ENCODE peak calls at places on chromosomes 6 and 20, in four cellular contexts. F is A549; G is CD4-positive, alpha-beta T cell; J is GM10248. D is an unnamed sample.
A peak's percentile ranks its signal among the peaks of the same experiment; 100 is the strongest.

GRCh38 chr6:57190140-57190539 is 18.0 kb downstream of the BAG2 start:
- DNase-seq in F (no peak), G (no peak), J (no peak), D (peak; percentile 57)

GRCh38 chr6:38488876-38489275 is 150.9 kb downstream of the BTBD9 start:
- DNase-seq in F (no peak), G (no peak), J (no peak), D (no peak)

GRCh38 chr6:169959129-169960002 is 207.9 kb downstream of the ERMARD start:
- DNase-seq in F (no peak), G (peak; percentile 71), J (no peak), D (no peak)

GRCh38 chr6:46888031-46888430 is 33.7 kb downstream of the ADGRF5 start:
- DNase-seq in F (no peak), G (no peak), J (no peak), D (peak; percentile 11)

GRCh38 chr6:132063738-132064137 is 112.6 kb upstream of the CCN2 start:
- DNase-seq in F (peak; percentile 17), G (no peak), J (no peak), D (peak; percentile 88)

GRCh38 chr6:113586413-113586812 is 270.7 kb upstream of the MARCKS start:
- DNase-seq in F (no peak), G (no peak), J (no peak), D (peak; percentile 52)

GRCh38 chr6:113385020-113385431 is 472.1 kb upstream of the MARCKS start:
- DNase-seq in F (no peak), G (no peak), J (no peak), D (peak; percentile 62)

GRCh38 chr6:69825904-69826303 is 29.1 kb upstream of the LMBRD1 start:
- DNase-seq in F (no peak), G (no peak), J (no peak), D (peak; percentile 6)

GRCh38 chr6:83883240-83883639 is 23.8 kb downstream of the CYB5R4 start:
- DNase-seq in F (no peak), G (no peak), J (no peak), D (no peak)

GRCh38 chr6:4008324-4009047 is 70.5 kb downstream of the FAM217A start:
- DNase-seq in F (peak; percentile 43), G (peak; percentile 10), J (peak; percentile 41), D (peak; percentile 88)

GRCh38 chr6:84282566-84282965 is 55.1 kb upstream of the CEP162 start:
- DNase-seq in F (no peak), G (no peak), J (no peak), D (peak; percentile 74)

GRCh38 chr6:20205722-20206154 is 6.5 kb downstream of the MBOAT1 start:
- DNase-seq in F (no peak), G (no peak), J (no peak), D (peak; percentile 42)

GRCh38 chr6:51839975-51840374 is 247.4 kb downstream of the PKHD1 start:
- DNase-seq in F (no peak), G (no peak), J (no peak), D (no peak)

GRCh38 chr20:46122516-46123481 is 4.7 kb downstream of the CD40 start:
- DNase-seq in F (no peak), G (no peak), J (no peak), D (no peak)

GRCh38 chr6:158517581-158517980 is 42.3 kb upstream of the TMEM181 start:
- DNase-seq in F (no peak), G (no peak), J (peak; percentile 49), D (peak; percentile 20)

GRCh38 chr20:59044796-59045195 is 2.2 kb upstream of the PRELID3B start:
- DNase-seq in F (no peak), G (no peak), J (no peak), D (no peak)

GRCh38 chr6:101110814-101111213 is 229.7 kb upstream of the ASCC3 start:
- DNase-seq in F (no peak), G (no peak), J (no peak), D (no peak)

GRCh38 chr6:132513821-132514545 is 1.1 kb upstream of the STX7 start:
- DNase-seq in F (no peak), G (no peak), J (no peak), D (no peak)

GRCh38 chr6:118980063-118980462 is 45.1 kb upstream of the MCM9 start:
- DNase-seq in F (no peak), G (no peak), J (no peak), D (no peak)

GRCh38 chr6:2630891-2631458 is 119.7 kb downstream of the MYLK4 start:
- DNase-seq in F (no peak), G (no peak), J (no peak), D (peak; percentile 97)

GRCh38 chr6:43509142-43509983 is 783 bp downstream of the LRRC73 start:
- DNase-seq in F (no peak), G (no peak), J (no peak), D (no peak)

GRCh38 chr20:55386686-55387085 is 618.6 kb downstream of the CBLN4 start:
- DNase-seq in F (no peak), G (no peak), J (no peak), D (no peak)

GRCh38 chr20:17655865-17656489 is 26.1 kb downstream of the RRBP1 start:
- DNase-seq in F (no peak), G (no peak), J (no peak), D (peak; percentile 37)

GRCh38 chr6:84193140-84193708 is 34.2 kb downstream of the CEP162 start:
- DNase-seq in F (peak; percentile 24), G (no peak), J (no peak), D (peak; percentile 87)

GRCh38 chr6:149862901-149863595 is 1.1 kb downstream of the LRP11 start:
- DNase-seq in F (no peak), G (peak; percentile 7), J (peak; percentile 34), D (peak; percentile 76)

GRCh38 chr6:11236351-11236750 is 3.9 kb upstream of the NEDD9 start:
- DNase-seq in F (no peak), G (peak; percentile 25), J (peak; percentile 45), D (no peak)

GRCh38 chr20:55515831-55516230 is 489.5 kb downstream of the CBLN4 start:
- DNase-seq in F (no peak), G (no peak), J (no peak), D (no peak)

GRCh38 chr6:138897031-138897430 is 91.0 kb downstream of the REPS1 start:
- DNase-seq in F (no peak), G (no peak), J (no peak), D (no peak)

GRCh38 chr6:20868397-20869185 is 334.3 kb downstream of the CDKAL1 start:
- DNase-seq in F (no peak), G (no peak), J (no peak), D (no peak)

GRCh38 chr6:124487778-124488431 is 474.3 kb upstream of the RNF217 start:
- DNase-seq in F (no peak), G (no peak), J (no peak), D (peak; percentile 85)

GRCh38 chr20:41352666-41353065 is 12.0 kb downstream of the LPIN3 start:
- DNase-seq in F (no peak), G (no peak), J (no peak), D (no peak)
- TF ChIP-seq CTCF in F (no peak), G (no peak), J (no peak), D (no peak)

GRCh38 chr20:52193133-52193532 is 1.6 kb upstream of the ZFP64 start:
- DNase-seq in F (no peak), G (no peak), J (no peak), D (no peak)

GRCh38 chr20:52191132-52191435 is 495 bp downstream of the ZFP64 start:
- DNase-seq in F (peak; percentile 28), G (no peak), J (no peak), D (no peak)

GRCh38 chr20:52193886-52194545 is 2.4 kb upstream of the ZFP64 start:
- DNase-seq in F (no peak), G (no peak), J (no peak), D (no peak)

GRCh38 chr20:52191436-52192295 is at the start of gene ZFP64:
- DNase-seq in F (peak; percentile 81), G (peak; percentile 59), J (peak; percentile 87), D (peak; percentile 83)

DNA sequence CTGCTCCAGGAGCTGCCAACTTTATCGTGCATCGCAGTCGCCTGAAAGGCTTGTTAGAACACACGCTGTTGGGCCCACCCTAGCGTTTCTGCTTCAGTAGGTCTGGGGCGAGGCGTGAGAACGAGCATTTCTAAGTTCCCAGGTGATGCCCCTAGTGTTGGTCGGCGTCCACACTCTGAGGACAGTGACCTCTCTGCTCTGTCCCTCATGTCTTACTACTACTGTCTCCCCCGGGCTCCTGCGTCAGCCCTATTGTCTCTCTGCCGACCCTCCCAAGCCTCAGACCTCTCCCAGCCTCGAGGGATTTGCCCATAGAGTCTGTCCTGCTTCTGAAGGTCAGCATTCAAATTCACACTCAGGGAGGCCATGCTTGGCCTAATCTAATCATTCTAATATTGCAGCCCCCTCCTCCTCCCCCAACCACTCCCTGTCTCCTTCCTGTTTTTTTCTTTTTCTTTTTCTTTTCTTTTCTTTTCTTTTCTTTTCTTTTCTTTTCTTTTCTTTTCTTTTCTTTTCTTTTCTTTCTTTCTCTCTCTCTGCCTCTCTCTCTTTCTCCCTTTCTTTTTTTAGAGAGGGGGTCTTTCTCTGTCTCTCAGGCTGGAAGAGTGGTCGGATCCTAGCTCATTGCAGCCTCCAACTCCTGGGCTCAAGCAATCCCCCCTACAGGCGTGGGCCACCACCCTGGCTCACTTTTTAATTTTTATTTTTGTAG is 873 bp upstream of the ZFP64 start:
- DNase-seq in F (peak; percentile 75), G (no peak), J (peak; percentile 72), D (peak; percentile 6)
- TF ChIP-seq CTCF in F (no peak), G (no peak), J (peak; percentile 45), D (peak; percentile 14)

GRCh38 chr6:32608374-32608773 is 18.7 kb upstream of the HLA-DRB1 start:
- DNase-seq in F (no peak), G (no peak), J (no peak), D (no peak)
- TF ChIP-seq CTCF in F (no peak), G (peak; percentile 13), J (no peak), D (no peak)

GRCh38 chr6:164097557-164098398 is 683.3 kb downstream of the QKI start:
- DNase-seq in F (no peak), G (no peak), J (no peak), D (peak; percentile 78)
- TF ChIP-seq CTCF in F (no peak), G (no peak), J (no peak), D (peak; percentile 40)

GRCh38 chr20:57482148-57482547 is 42.8 kb downstream of the CTCFL start:
- DNase-seq in F (no peak), G (no peak), J (no peak), D (no peak)
- TF ChIP-seq CTCF in F (no peak), G (no peak), J (no peak), D (no peak)

DNA sequence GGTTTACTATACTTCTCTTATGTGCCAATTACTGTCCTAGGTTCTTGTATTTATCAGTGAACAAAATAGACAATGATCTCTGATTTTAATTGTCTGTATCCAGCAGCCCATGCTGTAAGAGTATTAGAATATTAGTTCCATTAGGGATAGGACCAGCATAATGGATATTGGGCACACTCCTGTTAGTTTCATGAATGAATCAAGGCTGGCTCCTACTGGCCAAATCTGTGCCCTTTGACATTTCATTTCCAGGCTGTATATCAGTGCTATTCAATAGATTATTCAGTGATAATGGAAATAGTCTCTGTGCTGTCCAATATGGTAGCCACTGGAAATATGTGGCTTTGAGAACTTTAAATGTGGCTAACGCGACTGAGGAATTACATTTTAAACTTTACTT is 1007.9 kb upstream of the FLRT3 start:
- DNase-seq in F (no peak), G (no peak), J (no peak), D (no peak)
- TF ChIP-seq CTCF in F (no peak), G (no peak), J (no peak), D (no peak)

GRCh38 chr20:8853805-8854338 is 215.0 kb upstream of the PLCB4 start:
- DNase-seq in F (peak; percentile 70), G (no peak), J (peak; percentile 46), D (peak; percentile 84)
- TF ChIP-seq CTCF in F (peak; percentile 95), G (peak; percentile 73), J (peak; percentile 87), D (peak; percentile 79)

GRCh38 chr20:53764416-53764800 is 170.8 kb upstream of the ZNF217 start:
- DNase-seq in F (no peak), G (no peak), J (no peak), D (no peak)
- TF ChIP-seq CTCF in F (no peak), G (no peak), J (no peak), D (no peak)